ENCODE peak calls at places on chromosomes 7 and 10, in six cellular contexts. One of them, this sample, is unnamed.
A peak's percentile ranks its signal among the peaks of the same experiment; 100 is the strongest.

GRCh38 chr7:45479781-45480180 is 94.4 kb upstream of the ADCY1 start:
- DNase-seq in OCI-LY7: no peak
- DNase-seq in astrocyte: no peak
- DNase-seq in neural progenitor cell: no peak
- DNase-seq in K562: no peak
- DNase-seq in osteoblast: no peak
- DNase-seq in this sample: no peak

GRCh38 chr10:95513941-95514392 is 47.2 kb downstream of the SORBS1 start:
- DNase-seq in osteoblast: no peak
- DNase-seq in astrocyte: peak; percentile 79
- DNase-seq in neural progenitor cell: no peak
- DNase-seq in K562: no peak
- DNase-seq in OCI-LY7: no peak
- DNase-seq in this sample: no peak

GRCh38 chr7:118158766-118159165 is 25.2 kb upstream of the LSM8 start:
- DNase-seq in osteoblast: no peak
- DNase-seq in astrocyte: no peak
- DNase-seq in neural progenitor cell: peak; percentile 48
- DNase-seq in K562: no peak
- DNase-seq in OCI-LY7: peak; percentile 30
- DNase-seq in this sample: no peak

GRCh38 chr7:139242741-139243281 is 11.8 kb downstream of the UBN2 start:
- DNase-seq in astrocyte: peak; percentile 51
- DNase-seq in neural progenitor cell: no peak
- DNase-seq in OCI-LY7: no peak
- DNase-seq in K562: no peak
- DNase-seq in osteoblast: peak; percentile 83
- DNase-seq in this sample: peak; percentile 28

GRCh38 chr7:82528577-82529305 is 85.2 kb upstream of the CACNA2D1 start:
- DNase-seq in K562: no peak
- DNase-seq in astrocyte: peak; percentile 82
- DNase-seq in OCI-LY7: no peak
- DNase-seq in osteoblast: no peak
- DNase-seq in neural progenitor cell: no peak
- DNase-seq in this sample: no peak

GRCh38 chr10:103053659-103054581 is 135.8 kb downstream of the CNNM2 start:
- DNase-seq in neural progenitor cell: peak; percentile 78
- DNase-seq in astrocyte: peak; percentile 75
- DNase-seq in K562: no peak
- DNase-seq in osteoblast: no peak
- DNase-seq in OCI-LY7: no peak
- DNase-seq in this sample: no peak

GRCh38 chr7:117019287-117019686 is 66.0 kb downstream of the ST7 start:
- DNase-seq in osteoblast: no peak
- DNase-seq in neural progenitor cell: no peak
- DNase-seq in K562: no peak
- DNase-seq in astrocyte: no peak
- DNase-seq in OCI-LY7: no peak
- DNase-seq in this sample: no peak

GRCh38 chr10:12251581-12251980 is 55.6 kb downstream of the CDC123 start:
- DNase-seq in K562: no peak
- DNase-seq in osteoblast: no peak
- DNase-seq in OCI-LY7: no peak
- DNase-seq in neural progenitor cell: no peak
- DNase-seq in astrocyte: no peak
- DNase-seq in this sample: no peak

GRCh38 chr7:138958026-138958956 is 22.9 kb downstream of the KIAA1549 start:
- DNase-seq in K562: no peak
- DNase-seq in astrocyte: no peak
- DNase-seq in osteoblast: no peak
- DNase-seq in OCI-LY7: no peak
- DNase-seq in neural progenitor cell: no peak
- DNase-seq in this sample: peak; percentile 96

GRCh38 chr7:44580945-44581344 is 1.1 kb downstream of the TMED4 start:
- DNase-seq in OCI-LY7: no peak
- DNase-seq in astrocyte: no peak
- DNase-seq in osteoblast: peak; percentile 75
- DNase-seq in neural progenitor cell: no peak
- DNase-seq in K562: no peak
- DNase-seq in this sample: peak; percentile 97

GRCh38 chr7:16586081-16586874 is 59.3 kb downstream of the ANKMY2 start:
- DNase-seq in neural progenitor cell: no peak
- DNase-seq in astrocyte: no peak
- DNase-seq in osteoblast: no peak
- DNase-seq in OCI-LY7: no peak
- DNase-seq in K562: no peak
- DNase-seq in this sample: no peak

GRCh38 chr10:123855013-123855684 is 36.5 kb downstream of the CPXM2 start:
- DNase-seq in osteoblast: no peak
- DNase-seq in K562: no peak
- DNase-seq in neural progenitor cell: no peak
- DNase-seq in astrocyte: no peak
- DNase-seq in OCI-LY7: no peak
- DNase-seq in this sample: no peak

GRCh38 chr7:113774182-113774807 is 144.5 kb downstream of the PPP1R3A start:
- DNase-seq in OCI-LY7: peak; percentile 33
- DNase-seq in astrocyte: peak; percentile 43
- DNase-seq in K562: no peak
- DNase-seq in osteoblast: peak; percentile 4
- DNase-seq in neural progenitor cell: peak; percentile 39
- DNase-seq in this sample: no peak

GRCh38 chr7:55570939-55571338 is 1.4 kb downstream of the VOPP1 start:
- DNase-seq in neural progenitor cell: no peak
- DNase-seq in K562: no peak
- DNase-seq in OCI-LY7: no peak
- DNase-seq in osteoblast: peak; percentile 91
- DNase-seq in astrocyte: peak; percentile 88
- DNase-seq in this sample: peak; percentile 94

GRCh38 chr7:37312608-37313007 is 136.1 kb downstream of the ELMO1 start:
- DNase-seq in OCI-LY7: no peak
- DNase-seq in osteoblast: no peak
- DNase-seq in neural progenitor cell: no peak
- DNase-seq in astrocyte: no peak
- DNase-seq in K562: no peak
- DNase-seq in this sample: no peak

GRCh38 chr7:2692543-2692942 is 4.5 kb downstream of the AMZ1 start:
- DNase-seq in astrocyte: no peak
- DNase-seq in osteoblast: peak; percentile 76
- DNase-seq in neural progenitor cell: no peak
- DNase-seq in K562: no peak
- DNase-seq in OCI-LY7: no peak
- DNase-seq in this sample: no peak

GRCh38 chr7:116963234-116963633 is 9.9 kb downstream of the ST7 start:
- DNase-seq in osteoblast: no peak
- DNase-seq in OCI-LY7: no peak
- DNase-seq in neural progenitor cell: no peak
- DNase-seq in astrocyte: no peak
- DNase-seq in K562: no peak
- DNase-seq in this sample: no peak

GRCh38 chr10:78819361-78820006 is 249.3 kb upstream of the ZMIZ1 start:
- DNase-seq in osteoblast: no peak
- DNase-seq in OCI-LY7: no peak
- DNase-seq in K562: no peak
- DNase-seq in neural progenitor cell: no peak
- DNase-seq in astrocyte: no peak
- DNase-seq in this sample: no peak

GRCh38 chr10:43671659-43672555 is 23.2 kb upstream of the ZNF32 start:
- DNase-seq in astrocyte: peak; percentile 47
- DNase-seq in OCI-LY7: peak; percentile 67
- DNase-seq in neural progenitor cell: peak; percentile 87
- DNase-seq in K562: peak; percentile 85
- DNase-seq in osteoblast: peak; percentile 96
- DNase-seq in this sample: peak; percentile 61

GRCh38 chr7:17941171-17941490 is 837 bp upstream of the SNX13 start:
- DNase-seq in astrocyte: no peak
- DNase-seq in osteoblast: no peak
- DNase-seq in neural progenitor cell: no peak
- DNase-seq in OCI-LY7: peak; percentile 8
- DNase-seq in K562: no peak
- DNase-seq in this sample: no peak

GRCh38 chr10:89642193-89642592 is 2.8 kb downstream of the PANK1 start:
- DNase-seq in astrocyte: no peak
- DNase-seq in osteoblast: no peak
- DNase-seq in OCI-LY7: no peak
- DNase-seq in neural progenitor cell: no peak
- DNase-seq in K562: no peak
- DNase-seq in this sample: no peak
- H3K79me2 ChIP-seq in astrocyte: peaks cover 61% of the 10 kb centered on the region
- H3K79me2 ChIP-seq in osteoblast: peaks cover 49% of the 10 kb centered on the region
- H3K79me2 ChIP-seq in OCI-LY7: peaks cover 50% of the 10 kb centered on the region
- H3K79me2 ChIP-seq in neural progenitor cell: peaks cover 72% of the 10 kb centered on the region
- H3K79me2 ChIP-seq in K562: peaks cover 75% of the 10 kb centered on the region
- H3K79me2 ChIP-seq in this sample: peaks cover 44% of the 10 kb centered on the region

GRCh38 chr10:114550756-114551290 is 107.3 kb downstream of the ABLIM1 start:
- DNase-seq in OCI-LY7: peak; percentile 67
- DNase-seq in neural progenitor cell: peak; percentile 57
- DNase-seq in astrocyte: peak; percentile 30
- DNase-seq in K562: no peak
- DNase-seq in osteoblast: no peak
- DNase-seq in this sample: no peak
- H3K27ac ChIP-seq in OCI-LY7: no peak overlapping the region
- H3K27ac ChIP-seq in neural progenitor cell: no peak overlapping the region
- H3K27ac ChIP-seq in astrocyte: no peak overlapping the region
- H3K27ac ChIP-seq in K562: no peak overlapping the region
- H3K27ac ChIP-seq in osteoblast: no peak overlapping the region
- H3K27ac ChIP-seq in this sample: no peak overlapping the region

DNA sequence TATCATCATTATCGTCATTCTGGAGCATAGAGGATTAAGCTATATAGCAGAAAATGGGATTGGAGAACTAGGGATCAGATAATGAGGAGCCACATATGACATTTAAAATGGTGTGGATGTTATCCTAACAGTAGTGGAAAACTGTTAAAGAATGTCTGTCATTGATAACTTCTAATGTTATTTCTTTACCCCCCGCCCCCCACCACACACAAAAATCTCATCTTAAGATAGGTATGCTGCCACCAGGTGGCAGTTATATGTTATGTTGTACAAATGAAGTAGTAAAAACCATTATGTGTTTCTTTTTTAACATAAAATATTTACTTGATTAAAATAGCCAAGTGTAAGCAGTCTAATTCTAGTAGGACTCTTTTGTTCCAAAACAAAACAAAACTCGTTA is 13.0 kb downstream of the AKAP9 start:
- DNase-seq in osteoblast: peak; percentile 61
- DNase-seq in K562: peak; percentile 42
- DNase-seq in OCI-LY7: peak; percentile 32
- DNase-seq in astrocyte: no peak
- DNase-seq in neural progenitor cell: peak; percentile 8
- DNase-seq in this sample: no peak
- H3K79me2 ChIP-seq in osteoblast: peaks cover 79% of the 10 kb centered on the region
- H3K79me2 ChIP-seq in K562: peaks cover 81% of the 10 kb centered on the region
- H3K79me2 ChIP-seq in OCI-LY7: peaks cover 45% of the 10 kb centered on the region
- H3K79me2 ChIP-seq in astrocyte: peaks cover 96% of the 10 kb centered on the region
- H3K79me2 ChIP-seq in neural progenitor cell: peaks cover 99% of the 10 kb centered on the region
- H3K79me2 ChIP-seq in this sample: peaks cover 31% of the 10 kb centered on the region

GRCh38 chr10:77527839-77528238 is 109.8 kb downstream of the KCNMA1 start:
- DNase-seq in astrocyte: no peak
- DNase-seq in neural progenitor cell: no peak
- DNase-seq in osteoblast: no peak
- DNase-seq in OCI-LY7: no peak
- DNase-seq in K562: no peak
- DNase-seq in this sample: no peak
- H3K27ac ChIP-seq in astrocyte: no peak overlapping the region
- H3K27ac ChIP-seq in neural progenitor cell: no peak overlapping the region
- H3K27ac ChIP-seq in osteoblast: no peak overlapping the region
- H3K27ac ChIP-seq in OCI-LY7: no peak overlapping the region
- H3K27ac ChIP-seq in K562: no peak overlapping the region
- H3K27ac ChIP-seq in this sample: no peak overlapping the region

DNA sequence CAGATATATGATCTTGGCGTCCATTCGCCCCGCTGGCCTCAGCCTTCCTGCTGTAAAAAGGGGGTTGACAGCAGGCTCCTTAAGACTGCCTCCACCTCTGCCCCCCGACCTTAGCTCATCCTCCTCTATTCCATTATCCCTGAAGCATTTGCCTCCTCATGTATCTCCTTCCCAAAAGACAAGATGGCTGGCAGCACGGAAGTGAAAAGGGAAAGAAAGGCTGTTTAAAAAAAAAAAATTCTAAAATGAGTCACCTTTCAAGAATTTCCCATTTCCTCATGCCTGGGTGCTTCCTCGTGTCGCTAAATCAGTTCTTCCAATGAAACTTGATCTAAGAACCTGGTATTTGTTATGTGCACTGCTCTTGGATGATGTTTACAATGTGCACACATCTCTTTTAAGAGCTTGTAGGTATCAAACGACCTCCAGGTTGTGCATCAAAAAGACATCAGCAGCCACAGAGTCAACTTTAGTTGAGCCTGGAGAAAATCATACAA is 1.7 kb downstream of the SCRN1 start:
- DNase-seq in K562: no peak
- DNase-seq in osteoblast: peak; percentile 94
- DNase-seq in OCI-LY7: peak; percentile 27
- DNase-seq in astrocyte: peak; percentile 81
- DNase-seq in neural progenitor cell: peak; percentile 21
- DNase-seq in this sample: peak; percentile 98
- H3K79me2 ChIP-seq in K562: no peaks in the 10 kb centered on the region
- H3K79me2 ChIP-seq in osteoblast: peaks cover 60% of the 10 kb centered on the region
- H3K79me2 ChIP-seq in OCI-LY7: peaks cover 56% of the 10 kb centered on the region
- H3K79me2 ChIP-seq in astrocyte: peaks cover 64% of the 10 kb centered on the region
- H3K79me2 ChIP-seq in neural progenitor cell: peaks cover 68% of the 10 kb centered on the region
- H3K79me2 ChIP-seq in this sample: peaks cover 52% of the 10 kb centered on the region

GRCh38 chr10:28945959-28946358 is 268.6 kb downstream of the BAMBI start:
- DNase-seq in neural progenitor cell: no peak
- DNase-seq in astrocyte: peak; percentile 50
- DNase-seq in K562: no peak
- DNase-seq in osteoblast: no peak
- DNase-seq in OCI-LY7: no peak
- DNase-seq in this sample: no peak
- H3K27ac ChIP-seq in neural progenitor cell: no peak overlapping the region
- H3K27ac ChIP-seq in astrocyte: peak overlapping the region; percentile 45
- H3K27ac ChIP-seq in K562: no peak overlapping the region
- H3K27ac ChIP-seq in osteoblast: peak overlapping the region; percentile 76
- H3K27ac ChIP-seq in OCI-LY7: no peak overlapping the region
- H3K27ac ChIP-seq in this sample: no peak overlapping the region

GRCh38 chr10:27152687-27153086 is 1.5 kb downstream of the YME1L1 start:
- DNase-seq in K562: no peak
- DNase-seq in OCI-LY7: no peak
- DNase-seq in neural progenitor cell: no peak
- DNase-seq in astrocyte: no peak
- DNase-seq in osteoblast: peak; percentile 64
- DNase-seq in this sample: no peak
- H3K79me2 ChIP-seq in K562: peaks cover 96% of the 10 kb centered on the region
- H3K79me2 ChIP-seq in OCI-LY7: peaks cover 95% of the 10 kb centered on the region
- H3K79me2 ChIP-seq in neural progenitor cell: peaks cover 91% of the 10 kb centered on the region
- H3K79me2 ChIP-seq in astrocyte: peaks cover 90% of the 10 kb centered on the region
- H3K79me2 ChIP-seq in osteoblast: peaks cover 80% of the 10 kb centered on the region
- H3K79me2 ChIP-seq in this sample: peaks cover 64% of the 10 kb centered on the region